ENCODE peak calls at places on chromosomes 7 and 10, in five cellular contexts. One of them, this sample, is unnamed.

GRCh38 chr7:144391014-144391413 is 12.5 kb downstream of the NOBOX start:
- DNase-seq in adrenal gland: no peak
- DNase-seq in psoas muscle: no peak
- DNase-seq in choroid plexus epithelial cell: no peak
- DNase-seq in HCT116: no peak
- DNase-seq in this sample: no peak

GRCh38 chr7:99459087-99459486 is 6.9 kb downstream of the ATP5MF start:
- DNase-seq in psoas muscle: no peak
- DNase-seq in choroid plexus epithelial cell: peak
- DNase-seq in adrenal gland: no peak
- DNase-seq in HCT116: no peak
- DNase-seq in this sample: peak

GRCh38 chr7:81672872-81673271 is 97.0 kb downstream of the HGF start:
- DNase-seq in choroid plexus epithelial cell: no peak
- DNase-seq in HCT116: no peak
- DNase-seq in psoas muscle: no peak
- DNase-seq in adrenal gland: no peak
- DNase-seq in this sample: no peak

GRCh38 chr7:49802600-49802999 is 29.2 kb downstream of the VWC2 start:
- DNase-seq in HCT116: no peak
- DNase-seq in adrenal gland: no peak
- DNase-seq in choroid plexus epithelial cell: no peak
- DNase-seq in psoas muscle: no peak
- DNase-seq in this sample: no peak

GRCh38 chr10:17784701-17785100 is 24.4 kb upstream of the MRC1 start:
- DNase-seq in choroid plexus epithelial cell: peak
- DNase-seq in HCT116: no peak
- DNase-seq in psoas muscle: no peak
- DNase-seq in adrenal gland: no peak
- DNase-seq in this sample: no peak

GRCh38 chr7:155950898-155951553 is 138.8 kb upstream of the SHH start:
- DNase-seq in choroid plexus epithelial cell: no peak
- DNase-seq in HCT116: no peak
- DNase-seq in psoas muscle: no peak
- DNase-seq in adrenal gland: no peak
- DNase-seq in this sample: no peak

GRCh38 chr7:17301491-17302101 is 3.1 kb downstream of the AHR start:
- DNase-seq in HCT116: no peak
- DNase-seq in choroid plexus epithelial cell: peak
- DNase-seq in adrenal gland: peak
- DNase-seq in psoas muscle: no peak
- DNase-seq in this sample: peak

GRCh38 chr10:79047875-79048638 is 20.7 kb upstream of the ZMIZ1 start:
- DNase-seq in HCT116: no peak
- DNase-seq in choroid plexus epithelial cell: no peak
- DNase-seq in psoas muscle: peak
- DNase-seq in adrenal gland: peak
- DNase-seq in this sample: peak

GRCh38 chr7:65475734-65476319 is 102.2 kb downstream of the ZNF92 start:
- DNase-seq in psoas muscle: no peak
- DNase-seq in HCT116: no peak
- DNase-seq in adrenal gland: no peak
- DNase-seq in choroid plexus epithelial cell: peak
- DNase-seq in this sample: peak

GRCh38 chr7:142508251-142508650 is 241.0 kb upstream of the PRSS1 start:
- DNase-seq in choroid plexus epithelial cell: peak
- DNase-seq in psoas muscle: no peak
- DNase-seq in HCT116: peak
- DNase-seq in adrenal gland: no peak
- DNase-seq in this sample: peak

GRCh38 chr7:150716368-150716767 is at the start of gene GIMAP1:
- DNase-seq in adrenal gland: peak
- DNase-seq in HCT116: no peak
- DNase-seq in psoas muscle: peak
- DNase-seq in choroid plexus epithelial cell: no peak
- DNase-seq in this sample: peak

GRCh38 chr10:67763499-67764011 is 67.6 kb upstream of the CTNNA3 start:
- DNase-seq in psoas muscle: peak
- DNase-seq in adrenal gland: peak
- DNase-seq in choroid plexus epithelial cell: peak
- DNase-seq in HCT116: no peak
- DNase-seq in this sample: peak

GRCh38 chr10:133189256-133189655 is 29.2 kb downstream of the KNDC1 start:
- DNase-seq in choroid plexus epithelial cell: no peak
- DNase-seq in HCT116: no peak
- DNase-seq in psoas muscle: no peak
- DNase-seq in adrenal gland: no peak
- DNase-seq in this sample: no peak

GRCh38 chr10:16843252-16843870 is 26.1 kb upstream of the RSU1 start:
- DNase-seq in psoas muscle: no peak
- DNase-seq in choroid plexus epithelial cell: peak
- DNase-seq in adrenal gland: no peak
- DNase-seq in HCT116: peak
- DNase-seq in this sample: no peak

GRCh38 chr7:120460928-120461327 is 188.0 kb downstream of the KCND2 start:
- DNase-seq in choroid plexus epithelial cell: no peak
- DNase-seq in HCT116: no peak
- DNase-seq in adrenal gland: no peak
- DNase-seq in psoas muscle: no peak
- DNase-seq in this sample: no peak

GRCh38 chr10:4080225-4080624 is 295.2 kb upstream of the KLF6 start:
- DNase-seq in HCT116: no peak
- DNase-seq in adrenal gland: no peak
- DNase-seq in choroid plexus epithelial cell: no peak
- DNase-seq in psoas muscle: no peak
- DNase-seq in this sample: no peak

GRCh38 chr7:83782628-83783027 is 133.7 kb upstream of the SEMA3E start:
- DNase-seq in psoas muscle: no peak
- DNase-seq in HCT116: no peak
- DNase-seq in adrenal gland: no peak
- DNase-seq in choroid plexus epithelial cell: no peak
- DNase-seq in this sample: no peak

GRCh38 chr10:23095404-23095965 is at the start of gene MSRB2:
- DNase-seq in choroid plexus epithelial cell: peak
- DNase-seq in HCT116: peak
- DNase-seq in psoas muscle: peak
- DNase-seq in adrenal gland: peak
- DNase-seq in this sample: peak

GRCh38 chr10:70174058-70174741 is 3.9 kb upstream of the SAR1A start:
- DNase-seq in choroid plexus epithelial cell: no peak
- DNase-seq in adrenal gland: no peak
- DNase-seq in psoas muscle: no peak
- DNase-seq in HCT116: no peak
- DNase-seq in this sample: no peak

GRCh38 chr10:76119515-76119914 is 688.1 kb downstream of the LRMDA start:
- DNase-seq in psoas muscle: no peak
- DNase-seq in HCT116: no peak
- DNase-seq in adrenal gland: no peak
- DNase-seq in choroid plexus epithelial cell: peak
- DNase-seq in this sample: no peak

GRCh38 chr10:26438534-26439269 is 561 bp downstream of the APBB1IP start:
- DNase-seq in psoas muscle: peak
- DNase-seq in adrenal gland: no peak
- DNase-seq in HCT116: no peak
- DNase-seq in choroid plexus epithelial cell: no peak
- DNase-seq in this sample: peak

GRCh38 chr10:15245530-15245929 is 77.0 kb upstream of the NMT2 start:
- DNase-seq in adrenal gland: no peak
- DNase-seq in psoas muscle: no peak
- DNase-seq in HCT116: peak
- DNase-seq in choroid plexus epithelial cell: peak
- DNase-seq in this sample: peak

GRCh38 chr10:98446656-98447221 is at the start of gene HPS1:
- DNase-seq in adrenal gland: peak
- DNase-seq in HCT116: no peak
- DNase-seq in choroid plexus epithelial cell: peak
- DNase-seq in psoas muscle: peak
- DNase-seq in this sample: peak

GRCh38 chr10:94673614-94674321 is 9.8 kb upstream of the CYP2C18 start:
- DNase-seq in HCT116: no peak
- DNase-seq in psoas muscle: no peak
- DNase-seq in adrenal gland: no peak
- DNase-seq in choroid plexus epithelial cell: no peak
- DNase-seq in this sample: no peak

GRCh38 chr7:94313926-94314325 is 80.8 kb upstream of the COL1A2 start:
- DNase-seq in HCT116: no peak
- DNase-seq in choroid plexus epithelial cell: peak
- DNase-seq in adrenal gland: no peak
- DNase-seq in psoas muscle: no peak
- DNase-seq in this sample: no peak

GRCh38 chr7:124033093-124033806 is 383 bp upstream of the TMEM229A start:
- DNase-seq in choroid plexus epithelial cell: no peak
- DNase-seq in adrenal gland: peak
- DNase-seq in HCT116: no peak
- DNase-seq in psoas muscle: peak
- DNase-seq in this sample: no peak

GRCh38 chr10:106078796-106079576 is 1085.5 kb downstream of the SORCS1 start:
- DNase-seq in choroid plexus epithelial cell: peak
- DNase-seq in adrenal gland: no peak
- DNase-seq in HCT116: no peak
- DNase-seq in psoas muscle: no peak
- DNase-seq in this sample: no peak

GRCh38 chr7:55043691-55044090 is 24.9 kb downstream of the EGFR start:
- DNase-seq in adrenal gland: peak
- DNase-seq in choroid plexus epithelial cell: no peak
- DNase-seq in psoas muscle: no peak
- DNase-seq in HCT116: no peak
- DNase-seq in this sample: no peak

GRCh38 chr10:70234668-70235447 is 1.6 kb upstream of the PPA1 start:
- DNase-seq in psoas muscle: peak
- DNase-seq in HCT116: no peak
- DNase-seq in adrenal gland: peak
- DNase-seq in choroid plexus epithelial cell: peak
- DNase-seq in this sample: no peak

GRCh38 chr10:122567056-122567660 is 6.6 kb downstream of the DMBT1 start:
- DNase-seq in psoas muscle: no peak
- DNase-seq in choroid plexus epithelial cell: peak
- DNase-seq in HCT116: peak
- DNase-seq in adrenal gland: no peak
- DNase-seq in this sample: peak
- TF ChIP-seq CTCF in psoas muscle: peak
- TF ChIP-seq CTCF in choroid plexus epithelial cell: peak
- TF ChIP-seq CTCF in HCT116: peak
- TF ChIP-seq CTCF in adrenal gland: peak
- TF ChIP-seq CTCF in this sample: peak

GRCh38 chr7:86598311-86598710 is 45.4 kb upstream of the GRM3 start:
- DNase-seq in adrenal gland: peak
- DNase-seq in HCT116: no peak
- DNase-seq in choroid plexus epithelial cell: no peak
- DNase-seq in psoas muscle: no peak
- DNase-seq in this sample: no peak
- TF ChIP-seq CTCF in adrenal gland: no peak
- TF ChIP-seq CTCF in HCT116: no peak
- TF ChIP-seq CTCF in choroid plexus epithelial cell: no peak
- TF ChIP-seq CTCF in psoas muscle: no peak
- TF ChIP-seq CTCF in this sample: peak

GRCh38 chr7:39295791-39296190 is 270.4 kb upstream of the YAE1 start:
- DNase-seq in HCT116: no peak
- DNase-seq in psoas muscle: no peak
- DNase-seq in choroid plexus epithelial cell: no peak
- DNase-seq in adrenal gland: no peak
- DNase-seq in this sample: no peak

GRCh38 chr7:39300276-39300675 is 265.9 kb upstream of the YAE1 start:
- DNase-seq in HCT116: no peak
- DNase-seq in adrenal gland: no peak
- DNase-seq in psoas muscle: no peak
- DNase-seq in choroid plexus epithelial cell: no peak
- DNase-seq in this sample: no peak

GRCh38 chr7:39304683-39305405 is 261.4 kb upstream of the YAE1 start:
- DNase-seq in HCT116: no peak
- DNase-seq in choroid plexus epithelial cell: no peak
- DNase-seq in psoas muscle: no peak
- DNase-seq in adrenal gland: no peak
- DNase-seq in this sample: no peak

GRCh38 chr7:39304178-39304577 is 262.0 kb upstream of the YAE1 start:
- DNase-seq in psoas muscle: no peak
- DNase-seq in adrenal gland: no peak
- DNase-seq in HCT116: no peak
- DNase-seq in choroid plexus epithelial cell: no peak
- DNase-seq in this sample: no peak

GRCh38 chr7:39299695-39300094 is 266.5 kb upstream of the YAE1 start:
- DNase-seq in adrenal gland: no peak
- DNase-seq in HCT116: no peak
- DNase-seq in psoas muscle: no peak
- DNase-seq in choroid plexus epithelial cell: no peak
- DNase-seq in this sample: no peak
- TF ChIP-seq CTCF in adrenal gland: no peak
- TF ChIP-seq CTCF in HCT116: no peak
- TF ChIP-seq CTCF in psoas muscle: no peak
- TF ChIP-seq CTCF in choroid plexus epithelial cell: no peak
- TF ChIP-seq CTCF in this sample: no peak

DNA sequence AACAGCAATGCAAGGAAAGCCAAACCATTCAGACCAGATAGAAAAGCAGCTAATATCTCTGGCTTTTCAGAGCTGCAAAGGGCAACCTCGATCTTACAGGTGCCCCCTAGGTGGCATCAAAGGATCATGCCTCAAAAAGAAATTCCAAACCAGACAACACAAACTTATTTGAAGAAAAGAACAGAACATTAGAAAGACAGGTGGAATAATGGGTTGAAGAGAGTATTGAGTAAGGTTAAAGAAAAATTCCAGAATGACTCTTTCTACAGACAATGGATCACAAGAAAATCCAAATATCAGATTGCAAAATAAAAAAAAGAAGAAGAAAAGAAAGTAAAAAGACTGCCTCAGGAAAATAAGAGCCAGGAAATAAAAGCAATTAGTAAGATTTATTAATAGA is 213.7 kb downstream of the ELMO1 start:
- DNase-seq in choroid plexus epithelial cell: peak
- DNase-seq in HCT116: peak
- DNase-seq in adrenal gland: no peak
- DNase-seq in psoas muscle: no peak
- DNase-seq in this sample: no peak
- TF ChIP-seq CTCF in choroid plexus epithelial cell: peak
- TF ChIP-seq CTCF in HCT116: peak
- TF ChIP-seq CTCF in adrenal gland: peak
- TF ChIP-seq CTCF in psoas muscle: peak
- TF ChIP-seq CTCF in this sample: peak

GRCh38 chr7:2979276-2979675 is 64.4 kb downstream of the CARD11 start:
- DNase-seq in psoas muscle: no peak
- DNase-seq in choroid plexus epithelial cell: no peak
- DNase-seq in HCT116: no peak
- DNase-seq in adrenal gland: no peak
- DNase-seq in this sample: no peak
- TF ChIP-seq CTCF in psoas muscle: no peak
- TF ChIP-seq CTCF in choroid plexus epithelial cell: no peak
- TF ChIP-seq CTCF in HCT116: no peak
- TF ChIP-seq CTCF in adrenal gland: no peak
- TF ChIP-seq CTCF in this sample: no peak

This sample was measured in DND-41.